ENCODE peak calls at places on chromosome 19, in four cellular contexts. T is stimulated activated CD4-positive, alpha-beta T cell treated with anti-CD3 and anti-CD28 coated beads, TNF-alpha, amount 100 ng/mL, for 1 hour; L is mammary epithelial cell; F is cardiac fibroblast. S is an unnamed sample.

GRCh38 chr19:5037936-5038335 is 69.0 kb downstream of the KDM4B start:
- DNase-seq in T (no peak), L (no peak), F (no peak), S (no peak)

GRCh38 chr19:53555352-53555751 is 17.4 kb downstream of the ZNF331 start:
- DNase-seq in T (no peak), L (no peak), F (no peak), S (no peak)

GRCh38 chr19:52991021-52991420 is 22.7 kb upstream of the ERVV-1 start:
- DNase-seq in T (no peak), L (no peak), F (no peak), S (no peak)

GRCh38 chr19:46383171-46383815 is 30.1 kb downstream of the CCDC8 start:
- DNase-seq in T (no peak), L (no peak), F (no peak), S (no peak)

GRCh38 chr19:14944456-14944855 is 3.2 kb downstream of the OR7C2 start:
- DNase-seq in T (no peak), L (no peak), F (no peak), S (no peak)

GRCh38 chr19:47357788-47358680 is 8.9 kb downstream of the DHX34 start:
- DNase-seq in T (no peak), L (no peak), F (no peak), S (no peak)

GRCh38 chr19:54041969-54042606 is 21.6 kb downstream of the VSTM1 start:
- DNase-seq in T (no peak), L (no peak), F (no peak), S (no peak)

GRCh38 chr19:14103310-14103709 is 12.8 kb upstream of the SAMD1 start:
- DNase-seq in T (no peak), L (no peak), F (no peak), S (no peak)

GRCh38 chr19:50500753-50501151 is 10.2 kb downstream of the JOSD2 start:
- DNase-seq in T (no peak), L (no peak), F (no peak), S (no peak)

GRCh38 chr19:41411682-41412265 is 14.2 kb downstream of the BCKDHA start:
- DNase-seq in T (no peak), L (peak), F (no peak), S (peak)

GRCh38 chr19:35911790-35912189 is 3.7 kb upstream of the TYROBP start:
- DNase-seq in T (no peak), L (peak), F (no peak), S (no peak)

GRCh38 chr19:18322318-18322758 is 538 bp downstream of the LSM4 start:
- DNase-seq in T (peak), L (no peak), F (peak), S (no peak)

GRCh38 chr19:15397782-15398181 is 18.2 kb upstream of the AKAP8 start:
- DNase-seq in T (no peak), L (no peak), F (no peak), S (no peak)

GRCh38 chr19:31408460-31409124 is 59.4 kb upstream of the TSHZ3 start:
- DNase-seq in T (no peak), L (peak), F (peak), S (no peak)

GRCh38 chr19:33225458-33225925 is at the start of gene SLC7A10:
- DNase-seq in T (no peak), L (no peak), F (peak), S (no peak)

GRCh38 chr19:42122691-42123607 is 9.3 kb downstream of the POU2F2 start:
- DNase-seq in T (peak), L (no peak), F (no peak), S (no peak)